ENCODE peak calls at places on chromosomes 4 and X, in six cellular contexts. I is pancreas, S is GM23338, Q is spleen, N is adrenal gland, A is sigmoid colon. C is an unnamed sample. For H3K4me1, the result is how much of the 10 kb centered on the place peaks cover.

GRCh38 chr4:162403956-162404355 is 240.2 kb upstream of the FSTL5 start:
- DNase-seq in N (no peak), A (no peak), I (no peak), Q (no peak), S (no peak), C (no peak)

GRCh38 chr4:85084371-85085170 is 118.1 kb upstream of the WDFY3 start:
- DNase-seq in I (no peak), N (peak), S (peak), Q (no peak), A (no peak), C (no peak)

GRCh38 chrX:54810532-54810931 is 3.0 kb downstream of the MAGED2 start:
- DNase-seq in Q (no peak), A (no peak), N (no peak), S (no peak), I (no peak), C (no peak)

GRCh38 chrX:133265331-133265730 is 47.2 kb upstream of the TFDP3 start:
- DNase-seq in I (no peak), N (no peak), S (peak), Q (no peak), A (no peak), C (no peak)

GRCh38 chrX:4830880-4831557 is 1117.6 kb upstream of the PRKX start:
- DNase-seq in A (no peak), S (no peak), N (no peak), I (no peak), Q (no peak), C (no peak)

GRCh38 chrX:125503769-125504168 is 184.1 kb downstream of the TEX13C start:
- DNase-seq in I (no peak), S (no peak), A (no peak), Q (no peak), N (no peak), C (no peak)

GRCh38 chr4:146654976-146655761 is 16.5 kb downstream of the POU4F2 start:
- DNase-seq in A (no peak), S (peak), Q (no peak), N (no peak), I (peak), C (no peak)

GRCh38 chr4:187811586-187811985 is 184.0 kb upstream of the ZFP42 start:
- DNase-seq in Q (no peak), S (no peak), I (no peak), N (no peak), A (no peak), C (no peak)

GRCh38 chr4:17760602-17761001 is 20.8 kb downstream of the FAM184B start:
- DNase-seq in S (peak), Q (no peak), I (no peak), N (no peak), A (no peak), C (no peak)

GRCh38 chr4:129140521-129140920 is 44.6 kb downstream of the C4orf33 start:
- DNase-seq in Q (no peak), N (no peak), A (no peak), S (no peak), I (no peak), C (no peak)

GRCh38 chr4:162865102-162865501 is 301.6 kb downstream of the NAF1 start:
- DNase-seq in S (peak), Q (no peak), A (no peak), N (no peak), I (no peak), C (no peak)

GRCh38 chrX:40908026-40908425 is 172.7 kb upstream of the MED14 start:
- DNase-seq in S (no peak), A (no peak), N (no peak), I (no peak), Q (no peak), C (no peak)

GRCh38 chr4:38605794-38606586 is 58.0 kb upstream of the KLF3 start:
- DNase-seq in A (no peak), I (no peak), S (peak), N (no peak), Q (no peak), C (peak)

GRCh38 chr4:112747035-112747434 is 110.1 kb downstream of the LARP7 start:
- DNase-seq in A (no peak), S (peak), N (no peak), I (no peak), Q (no peak), C (no peak)

GRCh38 chr4:38759077-38759789 is 23.6 kb downstream of the TLR10 start:
- DNase-seq in A (peak), S (peak), I (no peak), N (peak), Q (no peak), C (peak)

GRCh38 chrX:115229337-115229991 is 4.4 kb downstream of the LRCH2 start:
- DNase-seq in I (no peak), N (no peak), A (no peak), S (no peak), Q (no peak), C (no peak)

GRCh38 chrX:123830309-123830708 is 29.5 kb upstream of the XIAP start:
- DNase-seq in A (no peak), N (peak), I (no peak), Q (no peak), S (peak), C (peak)

GRCh38 chrX:38275615-38276014 is 51.7 kb downstream of the RPGR start:
- DNase-seq in A (no peak), Q (no peak), I (no peak), N (no peak), S (no peak), C (no peak)

GRCh38 chrX:63657821-63658220 is 127.2 kb downstream of the ARHGEF9 start:
- DNase-seq in Q (no peak), I (no peak), A (no peak), N (peak), S (no peak), C (no peak)

GRCh38 chrX:48632207-48632606 is 34.9 kb downstream of the WDR13 start:
- DNase-seq in I (peak), A (no peak), S (no peak), Q (no peak), N (no peak), C (no peak)

GRCh38 chr4:88985088-88985779 is 71.8 kb downstream of the FAM13A start:
- DNase-seq in I (no peak), A (no peak), Q (no peak), N (peak), S (no peak), C (no peak)

GRCh38 chr4:47531954-47532321 is 46.9 kb downstream of the ATP10D start:
- DNase-seq in Q (no peak), A (no peak), N (peak), I (no peak), S (no peak), C (no peak)

GRCh38 chr4:26145212-26145611 is 175.6 kb upstream of the RBPJ start:
- DNase-seq in S (no peak), Q (no peak), I (no peak), A (no peak), N (no peak), C (no peak)

GRCh38 chr4:147101678-147102077 is 156.0 kb upstream of the TTC29 start:
- DNase-seq in N (no peak), S (no peak), Q (no peak), A (no peak), I (no peak), C (no peak)

GRCh38 chrX:121010218-121010617 is 24.7 kb upstream of the CT47A1 start:
- DNase-seq in A (no peak), N (no peak), S (no peak), I (no peak), Q (no peak), C (no peak)

GRCh38 chr4:184536070-184536880 is 61.9 kb upstream of the IRF2 start:
- DNase-seq in Q (no peak), I (no peak), N (peak), S (peak), A (no peak), C (peak)
- H3K4me1 ChIP-seq in Q (under half), I (under half), N (under half), S (under half), A (under half), C (under half)

GRCh38 chrX:136577562-136577961 is 45.5 kb downstream of the VGLL1 start:
- DNase-seq in N (peak), A (peak), Q (peak), I (peak), S (peak), C (peak)
- TF ChIP-seq CTCF in N (peak), A (peak), Q (peak), I (peak), S (peak), C (peak)

GRCh38 chr4:2408976-2409375 is 9.5 kb downstream of the ZFYVE28 start:
- DNase-seq in A (no peak), N (no peak), I (no peak), S (no peak), Q (peak), C (no peak)
- H3K4me1 ChIP-seq in A (under half), N (under half), I (under half), S (under half), Q (under half), C (under half)

DNA sequence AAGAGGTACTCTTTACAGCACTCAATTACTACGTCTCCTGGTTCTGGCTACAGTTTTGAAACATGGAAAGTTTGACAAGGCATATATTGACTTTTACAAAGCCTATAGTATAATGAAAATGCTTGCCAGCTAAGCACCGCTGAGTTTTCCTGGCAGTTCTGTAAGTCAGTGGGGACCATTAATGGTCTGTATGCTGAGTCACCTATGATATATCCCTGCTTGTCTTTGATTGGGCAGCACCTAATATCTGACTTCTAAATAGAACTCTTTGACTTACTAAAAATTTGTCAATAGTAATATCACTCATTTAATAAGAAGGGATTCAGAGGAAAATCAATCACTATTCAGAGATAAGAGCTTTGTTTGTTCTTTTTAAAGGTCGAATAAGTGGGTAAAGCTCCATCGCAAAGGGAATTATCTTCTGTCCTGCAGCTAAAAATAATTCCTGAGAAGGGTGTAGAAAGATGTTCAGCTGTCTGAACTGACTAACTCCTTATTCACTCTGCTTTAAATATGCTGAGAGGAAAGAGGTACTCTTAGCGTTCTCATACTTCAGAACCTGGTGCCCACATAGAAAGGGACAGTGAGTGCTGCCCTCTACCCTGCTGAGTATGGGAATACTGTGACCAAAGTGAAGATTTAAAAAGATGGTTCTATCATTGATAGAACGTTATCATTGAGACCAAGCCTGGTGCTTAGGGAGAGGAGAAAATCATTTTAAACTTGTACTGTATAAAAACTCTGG is 959 bp downstream of the SMPX start:
- DNase-seq in I (no peak), A (no peak), S (no peak), Q (no peak), N (no peak), C (no peak)
- TF ChIP-seq CTCF in I (no peak), A (no peak), S (no peak), Q (no peak), N (no peak), C (no peak)

DNA sequence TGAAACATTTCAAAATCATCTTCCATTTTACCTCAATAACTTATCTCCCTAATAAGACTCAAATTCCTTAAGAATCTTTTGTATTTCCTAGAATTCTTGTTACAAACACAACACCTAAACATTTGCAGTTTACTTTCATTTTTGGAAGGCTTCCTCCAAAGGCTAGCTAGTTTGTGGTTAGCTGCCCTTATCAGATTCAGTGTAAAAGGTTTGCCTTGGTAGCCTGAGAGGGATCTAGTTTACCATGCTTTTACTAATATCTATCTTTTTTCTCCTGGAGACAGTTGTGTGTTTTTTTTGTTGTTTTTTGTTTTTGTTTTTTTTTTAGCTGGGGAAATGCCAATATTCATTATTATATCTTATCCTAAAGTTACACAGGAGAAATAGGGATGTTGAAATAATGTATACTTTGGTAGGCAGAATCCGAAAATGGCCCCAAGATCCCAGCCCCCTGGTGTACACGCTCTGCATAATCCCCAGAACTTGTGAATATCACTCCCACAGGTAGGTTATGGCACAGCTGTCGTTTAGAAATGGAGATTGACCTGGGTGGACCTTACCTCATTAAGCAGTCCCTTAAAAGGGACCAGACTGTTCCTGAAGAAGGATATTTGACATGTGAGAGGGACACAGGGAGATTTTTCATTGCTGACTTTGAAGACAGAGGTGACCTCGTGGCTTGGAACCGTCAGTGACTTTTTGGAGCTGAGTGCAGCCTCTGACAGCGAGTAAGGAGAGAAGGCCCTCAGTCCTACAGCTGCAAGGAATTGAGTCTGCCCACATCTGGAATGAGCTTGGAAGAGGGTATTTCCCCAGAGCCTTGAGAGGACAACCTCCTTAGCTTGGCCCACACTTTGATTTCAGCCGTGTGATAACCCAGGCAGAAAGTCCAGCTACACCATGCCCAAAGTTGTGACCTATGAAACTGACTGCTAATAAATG is 33.4 kb downstream of the SEPTIN11 start:
- DNase-seq in I (no peak), A (no peak), Q (no peak), S (no peak), N (no peak), C (no peak)
- H3K4me1 ChIP-seq in I (under half), A (under half), Q (under half), S (half or more), N (under half), C (under half)

GRCh38 chr4:150218447-150218846 is 140.2 kb downstream of the DCLK2 start:
- DNase-seq in Q (no peak), S (no peak), I (no peak), A (no peak), N (no peak), C (no peak)

GRCh38 chr4:150216725-150217124 is 138.5 kb downstream of the DCLK2 start:
- DNase-seq in I (no peak), S (no peak), A (no peak), N (no peak), Q (no peak), C (no peak)

GRCh38 chr4:150215601-150216000 is 137.4 kb downstream of the DCLK2 start:
- DNase-seq in I (no peak), A (no peak), Q (no peak), S (no peak), N (no peak), C (no peak)

GRCh38 chr4:150217804-150218203 is 139.6 kb downstream of the DCLK2 start:
- DNase-seq in I (peak), Q (no peak), A (no peak), N (no peak), S (no peak), C (no peak)

GRCh38 chr4:150217192-150217591 is 138.9 kb downstream of the DCLK2 start:
- DNase-seq in I (no peak), Q (no peak), N (no peak), S (peak), A (no peak), C (no peak)
- TF ChIP-seq CTCF in I (no peak), Q (no peak), N (peak), S (peak), A (no peak), C (no peak)

C was measured in transverse colon.